ENCODE peak calls at places on chromosomes 6 and 20, in eight cellular contexts. V is ovary, H is heart right ventricle, K is HepG2, F is fibroblast of lung, C is IMR-90, U is hepatocyte, M is HL-60. Q is an unnamed sample.

GRCh38 chr6:99838607-99839006 is 155.4 kb downstream of the MCHR2 start:
- DNase-seq in H (no peak), U (no peak), M (no peak), V (no peak), C (no peak), K (no peak), F (no peak), Q (no peak)

GRCh38 chr20:52083627-52084232 is 107.8 kb downstream of the ZFP64 start:
- DNase-seq in V (peak), K (peak), M (no peak), F (peak), U (peak), H (no peak), C (peak), Q (peak)

GRCh38 chr6:32222333-32223230 is 1.3 kb downstream of the NOTCH4 start:
- DNase-seq in V (no peak), H (no peak), C (no peak), U (no peak), F (no peak), K (no peak), M (no peak), Q (no peak)

GRCh38 chr6:106439459-106439858 is 78.9 kb downstream of the CRYBG1 start:
- DNase-seq in V (no peak), H (no peak), K (no peak), F (peak), M (no peak), C (no peak), U (no peak), Q (peak)

GRCh38 chr6:44386929-44387345 is 569 bp upstream of the CDC5L start:
- DNase-seq in V (no peak), M (no peak), F (peak), U (peak), C (peak), H (no peak), K (no peak), Q (peak)

GRCh38 chr6:95364016-95364604 is 213.2 kb upstream of the MANEA start:
- DNase-seq in F (peak), K (peak), C (peak), U (peak), H (no peak), M (no peak), V (no peak), Q (peak)

GRCh38 chr20:61099786-61100185 is 152.3 kb upstream of the CDH4 start:
- DNase-seq in V (no peak), C (no peak), F (no peak), U (no peak), H (no peak), K (no peak), M (no peak), Q (no peak)

GRCh38 chr6:166903027-166903426 is 53.3 kb downstream of the RNASET2 start:
- DNase-seq in K (no peak), F (peak), M (no peak), H (no peak), C (no peak), V (no peak), U (no peak), Q (no peak)

GRCh38 chr6:116003668-116004067 is 57.0 kb downstream of the FRK start:
- DNase-seq in U (no peak), M (no peak), K (no peak), V (no peak), F (no peak), H (no peak), C (no peak), Q (no peak)

GRCh38 chr6:153727910-153728309 is 311.1 kb upstream of the OPRM1 start:
- DNase-seq in C (no peak), K (no peak), V (no peak), M (no peak), F (no peak), U (peak), H (no peak), Q (no peak)

GRCh38 chr6:21352131-21352530 is 241.4 kb upstream of the SOX4 start:
- DNase-seq in H (no peak), M (no peak), V (no peak), K (no peak), F (no peak), U (no peak), C (no peak), Q (no peak)

GRCh38 chr6:52591832-52592231 is 15.0 kb upstream of the TRAM2 start:
- DNase-seq in U (no peak), M (no peak), V (no peak), K (no peak), H (no peak), F (no peak), C (no peak), Q (no peak)

GRCh38 chr6:113744886-113745285 is 112.3 kb upstream of the MARCKS start:
- DNase-seq in K (no peak), F (no peak), M (no peak), U (no peak), H (no peak), V (no peak), C (no peak), Q (no peak)

DNA sequence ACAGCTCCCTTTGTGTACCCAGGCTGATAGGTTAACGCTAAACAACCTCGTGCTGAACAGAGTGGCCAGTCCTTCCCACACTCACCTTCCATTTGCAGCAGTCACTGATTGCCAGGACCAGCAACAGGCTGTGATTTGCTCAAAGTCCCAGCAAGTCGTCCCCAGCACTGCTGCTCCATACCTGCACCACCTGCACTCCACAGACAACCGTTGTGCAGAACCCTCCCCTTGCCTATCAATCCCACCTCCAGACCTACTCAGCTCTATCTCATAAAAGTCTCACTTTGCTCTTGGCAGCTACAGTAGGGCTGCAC is 43.1 kb upstream of the SCML4 start:
- DNase-seq in U (no peak), H (no peak), C (no peak), F (no peak), K (no peak), V (no peak), M (no peak), Q (no peak)
- TF ChIP-seq CTCF in U (no peak), H (no peak), C (no peak), F (no peak), K (no peak), V (no peak), M (no peak), Q (no peak)

GRCh38 chr6:121652223-121652622 is 216.8 kb downstream of the GJA1 start:
- DNase-seq in C (no peak), K (no peak), U (no peak), M (no peak), V (no peak), F (no peak), H (no peak), Q (no peak)

GRCh38 chr6:121649951-121650350 is 214.5 kb downstream of the GJA1 start:
- DNase-seq in V (no peak), C (no peak), H (no peak), U (no peak), F (no peak), K (no peak), M (no peak), Q (no peak)

GRCh38 chr6:121651420-121651819 is 216.0 kb downstream of the GJA1 start:
- DNase-seq in V (no peak), F (peak), H (no peak), C (peak), K (no peak), U (no peak), M (no peak), Q (no peak)

GRCh38 chr6:121653624-121654008 is 218.2 kb downstream of the GJA1 start:
- DNase-seq in M (no peak), V (no peak), C (no peak), U (no peak), H (no peak), F (no peak), K (no peak), Q (no peak)

GRCh38 chr6:121652726-121653623 is 217.5 kb downstream of the GJA1 start:
- DNase-seq in H (no peak), M (no peak), V (no peak), K (no peak), C (peak), U (peak), F (peak), Q (peak)
- H3K27ac ChIP-seq in H (peak), M (no peak), V (no peak), K (no peak), C (no peak), U (peak), F (no peak), Q (peak)

GRCh38 chr20:14619411-14619810 is 282.0 kb upstream of the FLRT3 start:
- DNase-seq in F (no peak), K (no peak), U (no peak), C (no peak), V (no peak), M (no peak), H (no peak), Q (no peak)

GRCh38 chr20:14617123-14617522 is 279.7 kb upstream of the FLRT3 start:
- DNase-seq in C (no peak), U (peak), H (no peak), F (peak), K (no peak), V (no peak), M (no peak), Q (no peak)

DNA sequence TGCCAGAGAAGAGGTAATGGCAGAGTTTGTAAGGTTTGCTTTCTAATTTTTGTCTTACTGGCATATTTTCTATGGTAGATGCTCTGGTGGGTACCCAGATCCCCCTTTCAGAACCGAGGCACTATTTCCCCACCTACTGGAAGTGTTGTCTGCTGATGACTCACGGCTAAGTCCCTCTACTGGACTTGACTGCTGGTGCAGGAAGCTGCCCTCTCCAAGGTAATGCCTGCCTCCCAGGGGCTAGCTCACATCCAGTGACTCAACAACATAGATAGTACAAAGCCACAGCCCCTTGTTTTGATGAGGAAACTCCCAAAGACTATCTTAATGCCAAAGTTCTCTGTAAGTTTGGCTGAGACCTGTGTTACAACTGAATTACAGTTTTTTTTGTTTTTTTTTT is 285.4 kb upstream of the FLRT3 start:
- DNase-seq in H (no peak), C (peak), U (peak), K (peak), V (peak), M (no peak), F (peak), Q (peak)
- TF ChIP-seq CTCF in H (no peak), C (no peak), U (peak), K (peak), V (no peak), M (no peak), F (no peak), Q (no peak)

DNA sequence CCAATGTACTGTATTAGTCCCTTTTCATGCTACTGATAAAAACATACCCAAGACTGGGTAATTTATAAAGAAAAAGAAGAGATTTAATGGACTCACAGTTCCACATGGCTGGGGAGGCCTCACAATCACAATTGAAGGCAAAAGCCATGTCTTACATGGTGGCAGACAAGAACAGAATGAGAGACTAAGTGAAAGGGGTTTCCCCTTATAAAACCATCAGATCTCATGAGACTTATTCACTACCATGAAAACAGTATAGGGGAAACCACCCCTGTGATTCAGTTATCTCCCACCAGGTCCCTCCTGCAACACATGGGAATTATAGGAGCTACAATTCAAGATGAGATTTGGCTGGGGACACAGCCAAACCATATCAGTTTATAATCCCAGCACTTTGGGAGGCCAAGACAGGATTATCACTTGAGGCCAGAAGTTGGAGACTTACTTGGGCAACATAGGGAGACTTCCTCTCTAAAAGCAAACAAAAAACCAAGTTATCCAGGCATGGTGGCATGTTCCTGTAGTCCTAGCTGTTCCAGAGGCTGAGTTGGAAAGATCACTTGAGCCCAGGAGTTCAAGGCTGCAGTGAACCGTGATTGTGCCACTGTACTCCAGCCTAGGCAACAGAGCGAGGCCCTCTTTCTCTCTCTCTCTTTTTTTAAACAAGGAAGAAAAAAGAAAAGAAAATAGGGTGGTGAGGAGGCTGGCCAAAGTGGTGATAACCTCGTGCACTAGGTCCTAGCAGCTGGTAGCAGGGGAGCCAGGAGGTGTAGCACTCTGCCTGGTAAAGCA is 22.9 kb upstream of the DDR1 start:
- DNase-seq in M (no peak), U (no peak), V (no peak), H (no peak), F (no peak), K (no peak), C (no peak), Q (no peak)
- H3K27ac ChIP-seq in M (no peak), U (no peak), V (peak), H (no peak), F (no peak), K (no peak), C (no peak), Q (no peak)

DNA sequence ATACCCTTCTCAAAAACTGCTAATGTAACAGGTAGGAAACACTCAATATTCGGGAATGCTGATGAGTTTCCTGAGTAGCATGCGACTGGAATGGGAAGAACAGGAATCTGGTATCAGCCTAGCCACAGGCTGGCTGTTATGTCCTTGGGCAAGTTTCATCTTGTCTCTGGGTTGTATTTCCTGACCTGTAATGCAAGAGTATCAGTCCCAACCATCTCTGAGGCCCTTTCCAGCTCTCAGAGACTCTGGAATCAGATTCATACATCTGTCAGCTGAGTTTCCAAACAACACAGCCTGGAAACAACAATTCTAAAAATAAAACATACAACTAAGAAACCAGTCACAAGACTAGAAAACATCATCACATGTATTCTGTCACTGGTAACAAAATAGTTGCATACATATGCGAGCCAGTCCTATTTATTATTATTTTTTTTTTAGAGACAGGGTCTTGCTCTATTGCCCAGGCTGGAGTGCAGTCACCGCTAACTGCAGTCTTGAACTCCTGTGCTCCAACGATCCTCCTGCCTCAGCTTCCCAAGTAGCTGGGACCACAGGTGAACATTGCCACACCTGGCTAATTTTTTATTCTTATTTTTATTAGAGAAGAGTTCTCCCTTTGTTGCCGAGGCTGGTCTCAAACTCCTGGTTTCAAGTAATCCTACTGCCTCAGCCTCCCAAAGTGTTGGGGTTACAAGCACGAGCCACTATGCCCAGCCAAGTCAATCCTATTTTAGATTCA is 16.7 kb upstream of the TFAP2A start:
- DNase-seq in H (no peak), K (no peak), V (no peak), C (no peak), F (no peak), U (no peak), M (no peak), Q (peak)
- TF ChIP-seq CTCF in H (no peak), K (no peak), V (no peak), C (no peak), F (no peak), U (no peak), M (no peak), Q (no peak)

GRCh38 chr20:3405139-3405538 is 2.3 kb downstream of the DNAAF9 start:
- DNase-seq in C (no peak), K (no peak), M (no peak), H (no peak), F (no peak), V (no peak), U (no peak), Q (no peak)
- H3K27ac ChIP-seq in C (no peak), K (no peak), M (no peak), H (peak), F (no peak), V (no peak), U (peak), Q (no peak)

DNA sequence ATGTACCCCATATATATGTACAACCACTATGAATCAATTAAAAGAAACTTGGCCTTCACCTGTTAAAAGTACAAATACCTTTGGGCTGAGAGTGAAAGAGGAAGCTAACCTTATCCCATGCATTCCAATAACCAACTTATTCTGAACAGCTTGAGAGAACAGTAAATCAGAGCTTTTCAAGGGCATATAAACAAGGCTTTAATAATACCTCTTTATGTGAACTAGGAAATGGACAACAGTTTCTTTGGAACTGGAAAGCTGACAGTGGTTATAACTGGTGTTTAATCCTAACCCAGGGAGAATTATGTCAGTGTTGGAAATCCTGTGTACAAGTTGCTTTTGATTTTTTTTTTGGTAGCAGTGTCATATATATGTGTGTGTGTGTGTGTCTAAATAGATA is 170.5 kb downstream of the TFAP2B start:
- DNase-seq in M (no peak), F (no peak), K (no peak), U (no peak), V (no peak), C (no peak), H (no peak), Q (no peak)
- TF ChIP-seq CTCF in M (no peak), F (no peak), K (no peak), U (no peak), V (no peak), C (no peak), H (no peak), Q (no peak)

GRCh38 chr6:89921197-89921596 is 26.9 kb downstream of the GJA10 start:
- DNase-seq in F (no peak), M (no peak), H (no peak), V (no peak), U (no peak), C (no peak), K (no peak), Q (no peak)
- H3K27ac ChIP-seq in F (no peak), M (no peak), H (no peak), V (no peak), U (no peak), C (no peak), K (no peak), Q (no peak)

Q was measured in RWPE1.